ENCODE peak calls at places on chromosome 12, in nine cellular contexts. D, U, P, Q, S, L, A, W and Y are unnamed samples.

GRCh38 chr12:64459388-64460024 is 7.6 kb downstream of the TBK1 start:
- DNase-seq in D (no peak), U (no peak), P (no peak), Q (no peak), S (no peak), L (no peak), A (no peak), W (no peak), Y (peak)

GRCh38 chr12:24228980-24229730 is 279.7 kb upstream of the SOX5 start:
- DNase-seq in D (peak), U (no peak), P (no peak), Q (no peak), S (no peak), L (no peak), A (no peak), W (no peak), Y (no peak)

GRCh38 chr12:62332598-62332997 is 72.4 kb downstream of the USP15 start:
- DNase-seq in D (peak), U (no peak), P (no peak), Q (no peak), S (no peak), L (no peak), A (no peak), W (no peak), Y (no peak)

GRCh38 chr12:91173139-91173538 is 9.5 kb downstream of the DCN start:
- DNase-seq in D (no peak), U (no peak), P (no peak), Q (no peak), S (no peak), L (no peak), A (no peak), W (no peak), Y (no peak)

GRCh38 chr12:33942172-33942571 is 80.1 kb upstream of the ALG10 start:
- DNase-seq in D (no peak), U (no peak), P (no peak), Q (no peak), S (no peak), L (no peak), A (no peak), W (no peak), Y (no peak)

GRCh38 chr12:65695077-65695865 is 129.0 kb upstream of the HMGA2 start:
- DNase-seq in D (peak), U (no peak), P (peak), Q (no peak), S (peak), L (no peak), A (no peak), W (peak), Y (no peak)

GRCh38 chr12:12441891-12442461 is 85.1 kb downstream of the BORCS5 start:
- DNase-seq in D (peak), U (no peak), P (no peak), Q (no peak), S (no peak), L (no peak), A (no peak), W (no peak), Y (peak)

GRCh38 chr12:27303139-27304111 is 29.2 kb upstream of the BMAL2 start:
- DNase-seq in D (peak), U (no peak), P (no peak), Q (no peak), S (no peak), L (no peak), A (no peak), W (no peak), Y (no peak)

GRCh38 chr12:67426067-67426466 is 156.9 kb downstream of the CAND1 start:
- DNase-seq in D (peak), U (no peak), P (no peak), Q (no peak), S (no peak), L (no peak), A (no peak), W (no peak), Y (no peak)

GRCh38 chr12:12586879-12587675 is 24.4 kb upstream of the DUSP16 start:
- DNase-seq in D (no peak), U (no peak), P (peak), Q (no peak), S (no peak), L (no peak), A (no peak), W (peak), Y (no peak)

GRCh38 chr12:11875414-11875935 is 195.3 kb upstream of the BCL2L14 start:
- DNase-seq in D (no peak), U (no peak), P (no peak), Q (no peak), S (no peak), L (no peak), A (no peak), W (no peak), Y (no peak)

GRCh38 chr12:17992002-17992656 is 97.9 kb downstream of the RERGL start:
- DNase-seq in D (peak), U (no peak), P (no peak), Q (no peak), S (no peak), L (no peak), A (no peak), W (no peak), Y (no peak)

GRCh38 chr12:51269174-51270066 is 795 bp downstream of the SMAGP start:
- DNase-seq in D (no peak), U (no peak), P (peak), Q (peak), S (peak), L (no peak), A (no peak), W (peak), Y (peak)

GRCh38 chr12:77777274-77777673 is 53.4 kb upstream of the NAV3 start:
- DNase-seq in D (peak), U (no peak), P (no peak), Q (no peak), S (no peak), L (no peak), A (no peak), W (no peak), Y (no peak)

GRCh38 chr12:75526655-75527511 is 15.5 kb upstream of the KRR1 start:
- DNase-seq in D (peak), U (no peak), P (no peak), Q (no peak), S (no peak), L (peak), A (no peak), W (no peak), Y (no peak)

GRCh38 chr12:131213896-131214442 is 260.3 kb downstream of the ADGRD1 start:
- DNase-seq in D (no peak), U (no peak), P (no peak), Q (no peak), S (no peak), L (no peak), A (no peak), W (no peak), Y (no peak)

GRCh38 chr12:52401526-52401925 is 4.6 kb downstream of the KRT82 start:
- DNase-seq in D (no peak), U (no peak), P (no peak), Q (no peak), S (no peak), L (no peak), A (no peak), W (no peak), Y (no peak)

GRCh38 chr12:29611906-29612305 is 114.4 kb upstream of the OVCH1 start:
- DNase-seq in D (peak), U (no peak), P (no peak), Q (no peak), S (no peak), L (no peak), A (no peak), W (no peak), Y (no peak)

GRCh38 chr12:82672811-82673495 is 13.8 kb upstream of the TMTC2 start:
- DNase-seq in D (no peak), U (no peak), P (no peak), Q (no peak), S (no peak), L (no peak), A (no peak), W (no peak), Y (no peak)

GRCh38 chr12:57614178-57614947 is 3.1 kb downstream of the ARHGEF25 start:
- DNase-seq in D (peak), U (no peak), P (no peak), Q (peak), S (no peak), L (peak), A (no peak), W (no peak), Y (peak)

GRCh38 chr12:46494424-46494823 is 121.9 kb upstream of the SLC38A2 start:
- DNase-seq in D (peak), U (no peak), P (no peak), Q (no peak), S (no peak), L (no peak), A (no peak), W (no peak), Y (no peak)

GRCh38 chr12:121857322-121858246 is 1.1 kb downstream of the HPD start:
- DNase-seq in D (no peak), U (no peak), P (no peak), Q (no peak), S (no peak), L (no peak), A (no peak), W (no peak), Y (no peak)

GRCh38 chr12:86373813-86374212 is 117.6 kb upstream of the MGAT4C start:
- DNase-seq in D (no peak), U (no peak), P (no peak), Q (no peak), S (no peak), L (no peak), A (no peak), W (no peak), Y (no peak)

GRCh38 chr12:53756300-53757094 is 4.7 kb upstream of the CISTR start:
- DNase-seq in D (no peak), U (no peak), P (no peak), Q (peak), S (no peak), L (no peak), A (no peak), W (no peak), Y (no peak)

GRCh38 chr12:29771786-29772185 is 12.0 kb downstream of the TMTC1 start:
- DNase-seq in D (peak), U (no peak), P (no peak), Q (no peak), S (no peak), L (no peak), A (no peak), W (no peak), Y (no peak)

GRCh38 chr12:88362439-88362838 is 217.8 kb downstream of the KITLG start:
- DNase-seq in D (peak), U (no peak), P (no peak), Q (no peak), S (no peak), L (no peak), A (no peak), W (no peak), Y (no peak)

GRCh38 chr12:90682398-90682797 is 272.6 kb downstream of the CCER1 start:
- DNase-seq in D (peak), U (no peak), P (no peak), Q (no peak), S (no peak), L (no peak), A (no peak), W (no peak), Y (no peak)

GRCh38 chr12:96197503-96198272 is 3.5 kb downstream of the ELK3 start:
- DNase-seq in D (peak), U (no peak), P (no peak), Q (no peak), S (no peak), L (no peak), A (no peak), W (no peak), Y (no peak)

GRCh38 chr12:32907898-32908476 is 11.4 kb upstream of the PKP2 start:
- DNase-seq in D (no peak), U (no peak), P (no peak), Q (no peak), S (no peak), L (no peak), A (no peak), W (peak), Y (no peak)

GRCh38 chr12:107522692-107523477 is 162.7 kb upstream of the PWP1 start:
- DNase-seq in D (no peak), U (no peak), P (no peak), Q (peak), S (no peak), L (no peak), A (no peak), W (no peak), Y (no peak)
- H3K4me3 ChIP-seq in D (no peak), U (no peak), P (no peak), Q (no peak), S (no peak), L (no peak), A (no peak), W (no peak), Y (no peak)

GRCh38 chr12:40104461-40105264 is 1.2 kb downstream of the SLC2A13 start:
- DNase-seq in D (peak), U (no peak), P (no peak), Q (no peak), S (no peak), L (peak), A (no peak), W (peak), Y (no peak)

GRCh38 chr12:40106202-40106533 is 287 bp upstream of the SLC2A13 start:
- DNase-seq in D (no peak), U (no peak), P (no peak), Q (no peak), S (no peak), L (no peak), A (no peak), W (no peak), Y (no peak)

GRCh38 chr12:40105265-40105514 is 691 bp downstream of the SLC2A13 start:
- DNase-seq in D (no peak), U (no peak), P (peak), Q (no peak), S (peak), L (peak), A (no peak), W (no peak), Y (no peak)

GRCh38 chr12:40106655-40107054 is 774 bp upstream of the SLC2A13 start:
- DNase-seq in D (no peak), U (no peak), P (no peak), Q (no peak), S (no peak), L (no peak), A (no peak), W (no peak), Y (no peak)

DNA sequence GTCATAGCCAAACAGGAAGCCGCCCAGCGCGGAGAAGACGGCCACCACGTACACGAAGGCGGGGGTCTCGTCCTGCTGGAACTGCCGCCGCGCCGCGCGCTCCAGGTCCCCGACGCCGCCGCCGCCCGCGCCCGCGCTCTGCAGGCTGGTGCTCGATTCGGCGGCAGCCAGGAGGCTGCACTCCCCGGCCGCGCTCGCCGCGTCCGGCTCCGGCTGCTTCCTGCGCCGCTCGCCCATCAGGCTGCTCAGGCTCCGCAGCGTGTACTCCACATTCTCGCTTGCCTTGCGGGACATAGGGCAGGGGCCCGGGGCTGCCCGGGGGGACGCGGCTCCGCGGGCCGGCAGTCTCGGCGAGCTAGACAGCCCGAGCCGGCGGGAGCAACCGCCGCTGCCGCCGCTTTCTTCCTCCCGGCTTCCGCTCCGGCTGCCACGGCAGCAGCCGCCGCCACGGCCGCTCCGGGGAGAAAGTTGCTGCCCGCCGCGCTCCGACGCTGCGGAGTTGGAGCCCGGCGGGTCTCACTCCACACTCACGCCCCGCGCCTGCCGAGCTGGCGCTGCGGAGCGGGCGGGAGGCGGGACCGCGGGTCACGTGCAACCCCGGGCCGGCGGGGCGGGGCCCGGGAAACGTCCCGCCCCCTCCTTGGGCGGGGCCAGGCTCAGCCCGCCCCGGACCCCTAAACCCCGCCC is at the start of gene SLC2A13:
- DNase-seq in D (peak), U (peak), P (peak), Q (peak), S (peak), L (peak), A (peak), W (peak), Y (peak)
- TF ChIP-seq POLR2A in D (peak), U (peak), P (peak), Q (peak), S (peak), L (no peak), A (peak), W (peak), Y (peak)

GRCh38 chr12:7017870-7018349 is 366 bp downstream of the LPCAT3 start:
- DNase-seq in D (peak), U (peak), P (peak), Q (no peak), S (no peak), L (no peak), A (peak), W (peak), Y (peak)

GRCh38 chr12:7016958-7017571 is 1.2 kb downstream of the LPCAT3 start:
- DNase-seq in D (no peak), U (no peak), P (no peak), Q (no peak), S (no peak), L (no peak), A (no peak), W (no peak), Y (no peak)

GRCh38 chr12:7021956-7022355 is 3.7 kb upstream of the LPCAT3 start:
- DNase-seq in D (no peak), U (no peak), P (no peak), Q (no peak), S (no peak), L (no peak), A (no peak), W (no peak), Y (no peak)

GRCh38 chr12:7018350-7019042 is at the start of gene LPCAT3:
- DNase-seq in D (peak), U (peak), P (peak), Q (peak), S (peak), L (peak), A (peak), W (peak), Y (peak)

DNA sequence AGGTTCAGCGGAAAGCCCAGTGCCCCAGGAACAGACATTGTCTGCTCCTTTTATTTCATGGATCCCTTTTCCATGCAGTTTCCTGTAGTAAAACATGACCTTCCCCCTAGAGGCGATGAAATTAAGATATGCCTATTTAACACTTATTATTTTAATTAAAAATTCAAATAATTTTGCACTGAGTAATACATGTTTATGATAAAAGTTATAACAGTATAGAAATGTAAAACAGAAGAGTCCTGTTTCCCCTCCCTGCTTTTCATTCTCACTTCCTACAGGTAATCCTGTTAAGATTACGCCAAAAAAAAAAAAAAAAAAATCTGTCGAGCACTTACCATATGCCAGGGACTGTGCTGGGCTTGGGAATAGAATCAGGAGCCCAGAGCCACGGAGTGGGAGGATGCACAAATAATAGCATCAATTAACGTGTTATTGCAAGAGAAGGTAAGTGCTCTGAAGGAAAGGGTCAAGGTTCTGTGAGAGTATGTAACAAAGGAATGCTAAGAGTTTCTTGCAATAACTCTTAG is 830 bp upstream of the LPCAT3 start:
- DNase-seq in D (no peak), U (no peak), P (no peak), Q (no peak), S (no peak), L (no peak), A (no peak), W (no peak), Y (no peak)
- H3K4me3 ChIP-seq in D (peak), U (peak), P (peak), Q (peak), S (peak), L (peak), A (peak), W (peak), Y (peak)

DNA sequence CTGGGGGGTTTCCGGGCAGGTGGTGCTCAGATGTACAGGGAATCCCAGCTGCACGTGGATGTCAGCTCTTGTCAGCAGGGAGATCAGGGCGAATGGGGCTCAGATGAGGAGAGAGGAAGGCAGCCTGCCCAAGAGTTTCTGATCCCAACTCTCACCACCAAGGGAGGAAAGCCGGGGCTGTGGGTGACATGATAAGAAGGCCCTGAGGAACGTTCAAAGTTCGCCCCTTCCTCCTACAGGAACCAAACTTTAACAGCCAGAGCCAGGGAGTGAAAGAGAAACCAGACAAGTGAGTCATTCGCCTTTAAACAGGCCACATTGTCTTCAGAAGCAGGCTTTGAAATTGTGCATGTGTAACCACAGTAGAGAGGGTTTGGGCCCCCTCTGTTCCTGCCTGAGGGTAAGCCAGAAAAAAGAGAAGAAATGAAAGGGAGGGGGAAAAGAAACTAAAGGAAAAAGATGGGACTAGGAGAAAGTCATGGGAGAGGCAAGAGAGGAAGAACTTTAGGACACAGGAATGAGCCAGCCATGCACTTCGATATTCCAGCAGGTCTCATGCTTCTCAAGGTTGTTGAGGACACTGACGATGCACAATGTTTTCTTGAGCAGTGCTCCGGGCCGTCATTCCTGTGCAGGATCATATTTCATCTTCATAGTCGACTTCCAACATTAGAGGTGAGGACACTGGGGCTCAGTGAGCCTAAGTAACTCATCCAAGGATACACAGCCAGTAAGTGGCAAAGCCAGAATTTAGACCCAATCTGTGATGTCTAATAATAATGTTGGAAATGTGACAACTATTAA is 691.4 kb upstream of the TBX3 start:
- DNase-seq in D (peak), U (no peak), P (no peak), Q (no peak), S (no peak), L (no peak), A (no peak), W (no peak), Y (peak)
- TF ChIP-seq POLR2A in D (no peak), U (no peak), P (no peak), Q (no peak), S (no peak), L (no peak), A (no peak), W (no peak), Y (no peak)

DNA sequence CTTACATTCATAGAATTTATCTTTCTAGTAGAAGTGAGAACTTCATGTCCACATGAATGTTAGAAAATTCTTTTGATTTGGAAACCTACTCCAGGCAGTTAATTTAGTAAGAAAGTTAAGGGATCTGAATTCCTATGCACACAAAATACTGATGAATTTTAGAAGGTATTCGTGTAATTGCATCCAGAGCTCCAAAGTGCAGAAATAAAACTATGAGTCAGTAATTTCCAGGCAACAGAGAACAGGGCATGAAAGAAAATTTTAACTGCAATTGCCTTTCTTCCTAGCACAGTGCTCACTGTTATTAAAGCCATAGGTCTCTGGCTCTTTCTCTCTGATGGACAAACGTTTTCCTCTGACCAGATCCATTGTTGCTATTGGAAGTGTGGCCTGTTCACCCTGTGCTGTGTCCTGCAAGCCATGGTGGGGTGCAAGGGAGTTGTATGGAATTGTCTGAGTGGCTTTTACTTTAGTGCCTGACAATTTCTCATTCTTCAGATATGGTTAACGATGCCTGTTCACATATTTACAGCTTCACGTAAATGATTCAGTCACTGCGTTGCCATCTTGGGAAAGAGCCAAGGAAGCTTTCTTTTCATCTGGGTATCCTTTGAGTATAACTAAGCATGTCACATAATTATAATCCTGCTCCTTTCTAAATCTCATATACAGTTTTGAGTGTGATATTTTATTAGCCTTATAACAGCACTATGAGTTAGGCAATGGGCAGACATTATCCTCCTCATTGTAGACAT is 145.1 kb downstream of the ACSS3 start:
- DNase-seq in D (peak), U (no peak), P (no peak), Q (no peak), S (no peak), L (no peak), A (no peak), W (no peak), Y (no peak)
- H3K4me3 ChIP-seq in D (no peak), U (no peak), P (no peak), Q (no peak), S (no peak), L (no peak), A (no peak), W (no peak), Y (no peak)